ENCODE peak calls at places on chromosomes 4 and X, in six cellular contexts. I, B, A, S, U and O are unnamed samples.

GRCh38 chr4:155079866-155080265 is 128.6 kb upstream of the NPY2R start:
- DNase-seq in U (no peak), S (no peak), I (peak; percentile 3), A (no peak), B (peak; percentile 69), O (no peak)

GRCh38 chrX:11870789-11871188 is 112.8 kb downstream of the MSL3 start:
- DNase-seq in A (no peak), I (no peak), B (no peak), U (no peak), S (no peak), O (no peak)

GRCh38 chrX:120269379-120270035 is 18.9 kb downstream of the ZBTB33 start:
- DNase-seq in A (no peak), S (no peak), I (no peak), B (peak; percentile 13), U (no peak), O (no peak)

GRCh38 chr4:105594094-105595010 is 41.9 kb downstream of the ARHGEF38 start:
- DNase-seq in B (no peak), I (no peak), U (peak; percentile 48), S (no peak), A (no peak), O (no peak)

GRCh38 chrX:40912166-40912565 is 173.1 kb upstream of the USP9X start:
- DNase-seq in I (no peak), U (no peak), A (no peak), S (no peak), B (no peak), O (no peak)

GRCh38 chr4:173169428-173170209 is 1.0 kb downstream of the GALNT7 start:
- DNase-seq in A (peak; percentile 76), U (peak; percentile 68), B (peak; percentile 63), I (no peak), S (peak; percentile 82), O (no peak)

GRCh38 chr4:5203309-5203708 is 152.0 kb downstream of the STK32B start:
- DNase-seq in U (no peak), I (no peak), B (no peak), S (no peak), A (no peak), O (no peak)

GRCh38 chr4:10496200-10496599 is 39.0 kb upstream of the ZNF518B start:
- DNase-seq in I (no peak), U (no peak), S (no peak), B (no peak), A (no peak), O (no peak)

GRCh38 chrX:48665991-48666390 is 17.6 kb upstream of the WAS start:
- DNase-seq in A (no peak), B (peak; percentile 10), I (peak; percentile 4), S (no peak), U (no peak), O (no peak)

GRCh38 chr4:7393491-7394183 is 41.1 kb downstream of the PSAPL1 start:
- DNase-seq in I (no peak), B (no peak), S (peak; percentile 18), U (no peak), A (peak; percentile 1), O (peak; percentile 25)

GRCh38 chr4:164761746-164762275 is 7.9 kb downstream of the SMIM31 start:
- DNase-seq in B (no peak), S (no peak), I (no peak), A (no peak), U (no peak), O (no peak)

GRCh38 chr4:27791640-27792039 is 931.0 kb downstream of the STIM2 start:
- DNase-seq in B (peak; percentile 43), S (no peak), A (no peak), U (no peak), I (peak; percentile 91), O (no peak)

GRCh38 chrX:119687661-119688413 is 5.1 kb downstream of the SEPTIN6 start:
- DNase-seq in U (no peak), B (no peak), A (no peak), I (no peak), S (no peak), O (no peak)

GRCh38 chrX:43008356-43008755 is 230.4 kb upstream of the PPP1R2C start:
- DNase-seq in S (no peak), U (no peak), A (no peak), B (no peak), I (no peak), O (no peak)

GRCh38 chr4:154490589-154491340 is 834 bp downstream of the DCHS2 start:
- DNase-seq in A (peak; percentile 31), S (no peak), I (no peak), B (no peak), U (no peak), O (no peak)

GRCh38 chrX:1072637-1073377 is 139.6 kb downstream of the CRLF2 start:
- DNase-seq in B (no peak), A (no peak), S (no peak), U (no peak), I (no peak), O (no peak)

GRCh38 chrX:136166221-136166855 is 19.0 kb downstream of the FHL1 start:
- DNase-seq in U (no peak), I (no peak), B (peak; percentile 58), A (no peak), S (no peak), O (no peak)

GRCh38 chrX:51955200-51955599 is 61.8 kb downstream of the MAGED1 start:
- DNase-seq in A (no peak), U (peak; percentile 90), I (no peak), B (no peak), S (no peak), O (no peak)

GRCh38 chrX:125205084-125205917 is 114.4 kb upstream of the TEX13C start:
- DNase-seq in A (peak; percentile 63), S (peak; percentile 37), U (no peak), B (no peak), I (peak; percentile 22), O (peak; percentile 63)

GRCh38 chr4:26388671-26389070 is 67.9 kb downstream of the RBPJ start:
- DNase-seq in I (no peak), A (no peak), U (no peak), S (no peak), B (no peak), O (no peak)

GRCh38 chrX:152926279-152926678 is 28.4 kb downstream of the ZNF185 start:
- DNase-seq in S (no peak), U (peak; percentile 34), B (peak; percentile 62), A (peak; percentile 38), I (peak; percentile 52), O (peak; percentile 64)

GRCh38 chrX:108699368-108699767 is 37.0 kb downstream of the IRS4 start:
- DNase-seq in I (peak; percentile 16), U (peak; percentile 58), A (no peak), B (peak; percentile 53), S (no peak), O (no peak)

GRCh38 chr4:123706961-123707360 is 310.4 kb downstream of the SPRY1 start:
- DNase-seq in S (no peak), U (no peak), A (no peak), I (no peak), B (no peak), O (no peak)

GRCh38 chr4:30718889-30719252 is 1.3 kb upstream of the PCDH7 start:
- DNase-seq in U (no peak), A (peak; percentile 20), S (no peak), I (peak; percentile 27), B (peak; percentile 42), O (no peak)

GRCh38 chrX:119189115-119189514 is 47.0 kb upstream of the PGRMC1 start:
- DNase-seq in S (no peak), I (no peak), A (no peak), U (no peak), B (no peak), O (no peak)

GRCh38 chr4:66736593-66736992 is 808.7 kb downstream of the CENPC start:
- DNase-seq in S (no peak), I (no peak), B (no peak), A (no peak), U (no peak), O (peak; percentile 34)

GRCh38 chr4:66741081-66741480 is 804.2 kb downstream of the CENPC start:
- DNase-seq in I (no peak), S (no peak), B (peak; percentile 11), U (no peak), A (no peak), O (no peak)
- TF ChIP-seq CTCF in I (no peak), S (no peak), B (no peak), U (no peak), A (no peak), O (no peak)

GRCh38 chrX:26788402-26788998 is 572.5 kb downstream of the MAGEB5 start:
- DNase-seq in A (no peak), U (no peak), S (no peak), B (no peak), I (peak; percentile 12), O (no peak)

GRCh38 chrX:26778320-26778888 is 562.4 kb downstream of the MAGEB5 start:
- DNase-seq in U (no peak), S (no peak), A (no peak), I (no peak), B (no peak), O (no peak)

DNA sequence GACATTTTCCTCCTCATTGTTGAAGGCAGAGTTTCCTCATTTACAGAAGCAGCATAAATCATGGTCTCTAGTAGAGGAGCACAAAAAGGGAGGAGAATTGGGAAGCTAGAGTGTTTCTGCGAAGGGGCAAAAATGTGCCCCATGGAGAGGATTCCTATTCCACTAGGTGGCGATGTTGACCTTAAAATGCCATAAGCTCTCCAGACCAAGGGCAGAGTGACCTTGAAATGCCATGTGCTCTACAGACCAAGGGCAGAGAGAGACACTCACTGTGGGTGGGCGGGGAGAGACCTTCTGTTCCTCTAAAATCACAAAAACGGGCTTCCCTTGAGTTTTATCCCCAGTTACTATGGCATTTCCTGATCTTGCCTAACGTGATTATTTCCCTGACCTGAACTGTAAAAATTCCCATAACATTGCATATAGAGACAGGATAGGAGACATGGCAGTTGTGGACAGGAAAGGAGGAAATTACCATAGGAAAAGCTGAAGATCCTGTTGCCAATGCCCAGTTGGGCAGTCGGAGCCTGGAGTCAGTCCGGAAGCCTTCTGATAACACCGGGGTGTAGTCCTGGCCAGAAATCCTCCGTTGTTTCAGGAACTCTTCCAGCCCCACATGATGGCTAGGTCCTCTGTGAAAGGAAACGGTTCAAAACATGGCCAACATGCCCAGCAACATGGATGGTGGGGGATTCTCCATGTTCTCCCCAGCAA is 567.7 kb downstream of the MAGEB5 start:
- DNase-seq in A (no peak), S (no peak), U (peak; percentile 62), B (peak; percentile 25), I (peak; percentile 5), O (no peak)
- TF ChIP-seq CTCF in A (peak; percentile 27), S (peak; percentile 35), U (peak; percentile 59), B (peak; percentile 24), I (peak; percentile 62), O (peak; percentile 54)

GRCh38 chrX:122856205-122856604 is 327.9 kb upstream of the GRIA3 start:
- DNase-seq in B (no peak), U (no peak), I (no peak), A (no peak), S (no peak), O (no peak)

DNA sequence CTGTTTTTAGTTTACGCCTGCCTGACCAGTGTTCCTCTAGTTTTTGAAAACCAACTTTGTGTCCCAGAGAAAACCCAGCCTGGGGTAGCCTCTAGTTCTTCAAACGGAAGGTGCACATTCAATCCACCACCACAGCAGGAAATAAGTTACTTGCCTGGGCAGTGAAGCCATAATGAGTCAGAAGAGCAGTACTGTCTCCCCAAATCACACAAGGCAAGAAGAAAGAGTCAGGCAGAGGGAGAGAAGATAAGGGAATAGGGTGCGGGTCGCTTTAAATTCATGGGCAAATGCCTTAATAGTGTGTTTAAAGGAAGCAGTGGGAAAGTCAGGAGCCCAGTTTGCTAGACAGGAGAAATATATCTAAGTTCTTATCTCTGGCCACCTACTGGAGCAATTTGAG is 333.8 kb upstream of the GRIA3 start:
- DNase-seq in I (no peak), S (no peak), U (no peak), A (no peak), B (no peak), O (no peak)
- TF ChIP-seq CTCF in I (no peak), S (no peak), U (no peak), A (no peak), B (no peak), O (no peak)

GRCh38 chr4:41725254-41725653 is 23.3 kb downstream of the PHOX2B start:
- DNase-seq in I (no peak), A (no peak), B (no peak), S (no peak), U (no peak), O (no peak)
- TF ChIP-seq CTCF in I (peak; percentile 41), A (peak; percentile 56), B (no peak), S (no peak), U (no peak), O (no peak)